ENCODE peak calls at places on chromosomes 2 and 18, in five cellular contexts. V is tibial artery, J is OCI-LY7, G is amygdala, W is NCI-H526 treated with DMSO at 0.1 percent for 48 hours. O is an unnamed sample.

GRCh38 chr18:31835528-31836138 is 75.0 kb upstream of the SLC25A52 start:
- DNase-seq in G (no peak), W (no peak), J (no peak), V (no peak), O (peak; percentile 4)

GRCh38 chr18:79872852-79873444 is 75.2 kb downstream of the KCNG2 start:
- DNase-seq in W (no peak), V (no peak), J (no peak), G (no peak), O (no peak)

GRCh38 chr2:42238644-42239288 is 69.6 kb downstream of the EML4 start:
- DNase-seq in W (no peak), J (peak; percentile 76), G (no peak), V (no peak), O (no peak)

GRCh38 chr18:8609711-8610441 is 639 bp downstream of the RAB12 start:
- DNase-seq in G (no peak), J (peak; percentile 40), W (peak; percentile 4), V (no peak), O (peak; percentile 27)

GRCh38 chr18:43563780-43564179 is 286.5 kb upstream of the SYT4 start:
- DNase-seq in V (no peak), W (no peak), G (peak; percentile 13), J (peak; percentile 1), O (peak; percentile 24)

GRCh38 chr18:10271481-10271880 is 183.0 kb upstream of the APCDD1 start:
- DNase-seq in V (no peak), G (no peak), J (no peak), W (no peak), O (no peak)

GRCh38 chr2:120546077-120546864 is 189.4 kb upstream of the GLI2 start:
- DNase-seq in W (no peak), V (peak; percentile 94), G (no peak), J (no peak), O (peak; percentile 87)

GRCh38 chr2:175500255-175500654 is 318.7 kb upstream of the ATP5MC3 start:
- DNase-seq in G (no peak), W (no peak), V (no peak), J (no peak), O (no peak)

GRCh38 chr2:193556766-193557470 is 1362.2 kb upstream of the TMEFF2 start:
- DNase-seq in G (no peak), V (no peak), J (no peak), W (no peak), O (no peak)